ENCODE peak calls at places on chromosomes 2 and 18, in nine cellular contexts. W is psoas muscle, T is H1, O is fibroblast of pulmonary artery, D is HCT116, K is heart right ventricle, H is GM06990, Y is AG04450, B is MG63. C is an unnamed sample.

GRCh38 chr2:10839813-10840212 is 27.2 kb upstream of the PDIA6 start:
- DNase-seq in W (no peak), T (peak; percentile 67), O (peak; percentile 42), D (no peak), K (no peak), H (no peak), Y (no peak), B (peak; percentile 22), C (peak; percentile 47)

GRCh38 chr2:38266382-38267051 is 110.6 kb downstream of the ATL2 start:
- DNase-seq in W (no peak), T (no peak), O (no peak), D (no peak), K (no peak), H (no peak), Y (no peak), B (no peak), C (no peak)

GRCh38 chr18:73791081-73791480 is 356.6 kb downstream of the FBXO15 start:
- DNase-seq in W (no peak), T (no peak), O (no peak), D (no peak), K (no peak), H (no peak), Y (peak; percentile 59), B (no peak), C (no peak)

GRCh38 chr18:56458770-56459450 is 179.5 kb downstream of the TXNL1 start:
- DNase-seq in W (no peak), T (no peak), O (peak; percentile 8), D (no peak), K (peak; percentile 12), H (no peak), Y (no peak), B (no peak), C (no peak)

GRCh38 chr2:227377461-227378351 is 1.4 kb downstream of the TM4SF20 start:
- DNase-seq in W (no peak), T (no peak), O (no peak), D (peak; percentile 23), K (no peak), H (no peak), Y (no peak), B (no peak), C (no peak)

GRCh38 chr2:240459401-240460242 is 24.2 kb downstream of the GPC1 start:
- DNase-seq in W (peak; percentile 10), T (no peak), O (no peak), D (no peak), K (no peak), H (no peak), Y (no peak), B (peak; percentile 0), C (no peak)

GRCh38 chr2:164847966-164848365 is 6.3 kb upstream of the COBLL1 start:
- DNase-seq in W (no peak), T (no peak), O (no peak), D (no peak), K (no peak), H (no peak), Y (no peak), B (peak; percentile 38), C (no peak)

GRCh38 chr2:169659314-169659713 is 34.9 kb downstream of the CFAP210 start:
- DNase-seq in W (no peak), T (no peak), O (no peak), D (no peak), K (no peak), H (peak; percentile 5), Y (no peak), B (no peak), C (no peak)

GRCh38 chr18:51614033-51614432 is 416.6 kb upstream of the MEX3C start:
- DNase-seq in W (no peak), T (no peak), O (peak; percentile 96), D (no peak), K (peak; percentile 5), H (no peak), Y (no peak), B (peak; percentile 74), C (peak; percentile 38)

GRCh38 chr18:13543811-13544732 is 182.3 kb downstream of the FAM210A start:
- DNase-seq in W (no peak), T (no peak), O (no peak), D (no peak), K (no peak), H (no peak), Y (no peak), B (no peak), C (no peak)

GRCh38 chr2:49687873-49688272 is 533.6 kb upstream of the FSHR start:
- DNase-seq in W (no peak), T (no peak), O (peak; percentile 11), D (no peak), K (no peak), H (no peak), Y (no peak), B (no peak), C (no peak)

GRCh38 chr18:24398515-24398914 is 891 bp upstream of the OSBPL1A start:
- DNase-seq in W (peak; percentile 32), T (no peak), O (no peak), D (peak; percentile 45), K (no peak), H (no peak), Y (no peak), B (peak; percentile 88), C (no peak)

GRCh38 chr2:235087812-235088607 is 136.2 kb downstream of the SH3BP4 start:
- DNase-seq in W (peak; percentile 26), T (no peak), O (peak; percentile 66), D (no peak), K (peak; percentile 70), H (no peak), Y (no peak), B (no peak), C (no peak)

GRCh38 chr2:69013123-69013836 is at the start of gene ANTXR1:
- DNase-seq in W (peak; percentile 47), T (peak; percentile 84), O (peak; percentile 85), D (peak; percentile 53), K (peak; percentile 56), H (peak; percentile 13), Y (peak; percentile 45), B (peak; percentile 70), C (no peak)

GRCh38 chr2:121398853-121399252 is 113.9 kb upstream of the TFCP2L1 start:
- DNase-seq in W (no peak), T (no peak), O (peak; percentile 59), D (no peak), K (no peak), H (no peak), Y (no peak), B (no peak), C (no peak)

DNA sequence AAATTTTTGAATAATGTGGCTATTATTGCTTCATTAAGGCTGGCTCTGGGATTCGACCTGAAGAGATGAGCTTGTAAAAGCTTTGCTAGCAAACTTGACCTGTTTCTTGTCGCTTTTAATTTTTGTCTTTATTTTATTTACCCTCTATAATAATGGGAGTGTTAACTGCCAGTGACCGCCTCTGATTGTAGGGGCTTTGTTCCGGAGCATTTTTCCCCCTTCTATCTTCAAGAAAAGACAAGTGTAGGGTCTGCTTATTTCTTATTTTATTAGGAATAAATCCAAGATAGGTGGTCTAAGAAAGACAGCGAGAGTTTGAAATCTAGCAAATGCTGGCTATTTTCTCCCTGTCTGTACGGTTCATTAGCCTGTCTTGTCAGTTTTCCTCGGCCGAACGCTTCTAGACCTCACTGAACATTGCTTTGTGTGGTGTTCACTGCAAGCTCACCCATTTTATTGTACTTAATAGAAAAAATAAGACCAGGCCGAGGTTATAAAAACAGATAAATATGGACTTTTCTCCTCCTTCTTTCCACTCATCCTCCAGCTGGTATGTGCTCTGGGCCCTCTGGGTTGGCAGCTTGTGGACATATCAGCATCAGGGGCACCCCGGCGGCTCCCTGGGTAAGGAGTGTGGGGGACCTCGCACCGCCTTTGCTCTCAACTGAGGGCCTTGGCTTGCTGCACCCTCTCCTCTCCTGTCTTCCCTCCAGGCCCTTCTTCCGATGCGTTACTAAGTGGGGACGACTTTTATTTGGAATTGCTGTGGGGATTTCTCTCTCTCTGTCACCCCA is 8.5 kb downstream of the MEIS1 start:
- DNase-seq in W (no peak), T (peak; percentile 51), O (no peak), D (no peak), K (no peak), H (no peak), Y (no peak), B (no peak), C (no peak)
- H3K4me3 ChIP-seq in W (no peak overlapping the region), T (peak overlapping the region; percentile 63), O (peak overlapping the region; percentile 5), D (no peak overlapping the region), K (peak overlapping the region; percentile 84), H (no peak overlapping the region), Y (peak overlapping the region; percentile 91), B (no peak overlapping the region), C (no peak overlapping the region)

GRCh38 chr2:241809383-241810303 is 650 bp downstream of the NEU4 start:
- DNase-seq in W (no peak), T (no peak), O (no peak), D (no peak), K (no peak), H (no peak), Y (no peak), B (no peak), C (no peak)
- H3K4me3 ChIP-seq in W (no peak overlapping the region), T (no peak overlapping the region), O (no peak overlapping the region), D (no peak overlapping the region), K (no peak overlapping the region), H (no peak overlapping the region), Y (no peak overlapping the region), B (no peak overlapping the region), C (no peak overlapping the region)

GRCh38 chr2:172233947-172234715 is 131.4 kb upstream of the DLX2 start:
- DNase-seq in W (no peak), T (no peak), O (no peak), D (no peak), K (no peak), H (no peak), Y (no peak), B (no peak), C (no peak)

GRCh38 chr2:172231508-172231907 is 128.8 kb upstream of the DLX2 start:
- DNase-seq in W (no peak), T (no peak), O (no peak), D (no peak), K (no peak), H (no peak), Y (no peak), B (no peak), C (no peak)

GRCh38 chr2:172232638-172233253 is 130.0 kb upstream of the DLX2 start:
- DNase-seq in W (no peak), T (no peak), O (no peak), D (no peak), K (no peak), H (no peak), Y (no peak), B (no peak), C (no peak)

GRCh38 chr2:172230783-172231446 is 128.2 kb upstream of the DLX2 start:
- DNase-seq in W (no peak), T (no peak), O (no peak), D (no peak), K (no peak), H (no peak), Y (no peak), B (peak; percentile 89), C (no peak)

GRCh38 chr2:172234716-172235661 is 132.3 kb upstream of the DLX2 start:
- DNase-seq in W (no peak), T (peak; percentile 79), O (no peak), D (no peak), K (peak; percentile 13), H (no peak), Y (no peak), B (no peak), C (peak; percentile 72)
- H3K4me3 ChIP-seq in W (peak overlapping the region; percentile 64), T (peak overlapping the region; percentile 64), O (peak overlapping the region; percentile 46), D (no peak overlapping the region), K (peak overlapping the region; percentile 62), H (peak overlapping the region; percentile 3), Y (peak overlapping the region; percentile 54), B (no peak overlapping the region), C (peak overlapping the region; percentile 40)

DNA sequence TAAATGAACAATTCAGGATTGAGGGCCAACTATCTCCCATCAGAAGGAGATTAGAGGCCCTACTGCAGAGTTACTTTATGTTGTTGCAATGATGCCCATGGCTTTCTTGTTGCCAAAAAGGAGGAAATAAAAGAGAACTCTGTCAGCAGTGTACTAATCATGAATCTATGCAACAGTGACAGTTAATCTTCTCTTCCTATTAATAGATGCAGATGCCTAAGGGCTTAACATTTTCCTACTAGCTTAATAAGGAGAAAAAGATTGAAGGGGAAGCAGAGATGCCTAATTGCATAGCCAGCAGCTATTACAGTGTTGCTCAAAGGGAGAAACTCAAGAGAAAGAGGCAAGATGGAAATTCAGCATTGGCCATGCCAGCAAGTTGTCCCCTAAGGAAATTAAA is 107.2 kb upstream of the KCNJ3 start:
- DNase-seq in W (no peak), T (no peak), O (no peak), D (no peak), K (no peak), H (no peak), Y (no peak), B (no peak), C (no peak)
- H3K4me3 ChIP-seq in W (no peak overlapping the region), T (no peak overlapping the region), O (no peak overlapping the region), D (no peak overlapping the region), K (no peak overlapping the region), H (no peak overlapping the region), Y (no peak overlapping the region), B (no peak overlapping the region), C (no peak overlapping the region)